ENCODE peak calls at places on chromosomes 4 and X, in ten cellular contexts. B, Z, F, C, X, R, T, K, U and E are unnamed samples.
A peak's percentile ranks its signal among the peaks of the same experiment; 100 is the strongest.

GRCh38 chrX:3066555-3066954 is 25.3 kb downstream of the ARSF start:
- DNase-seq in T (no peak), R (no peak), U (no peak), Z (no peak), B (no peak), K (no peak), F (no peak), C (no peak), X (peak; percentile 33), E (no peak)

GRCh38 chr4:5128569-5128968 is 77.3 kb downstream of the STK32B start:
- DNase-seq in C (no peak), Z (no peak), F (no peak), R (no peak), X (no peak), T (no peak), B (no peak), U (no peak), K (no peak), E (no peak)

GRCh38 chr4:118354913-118355312 is 2.1 kb upstream of the PRSS12 start:
- DNase-seq in U (no peak), K (no peak), F (no peak), C (no peak), Z (no peak), R (no peak), B (no peak), T (no peak), X (no peak), E (no peak)

GRCh38 chr4:81470456-81471327 is 1.0 kb downstream of the RASGEF1B start:
- DNase-seq in R (no peak), K (peak; percentile 80), T (peak; percentile 73), U (peak; percentile 79), C (peak; percentile 87), X (peak; percentile 59), Z (peak; percentile 45), B (peak; percentile 48), F (peak; percentile 25), E (no peak)

GRCh38 chr4:97761760-97762512 is 381.3 kb downstream of the STPG2 start:
- DNase-seq in R (no peak), C (no peak), K (no peak), X (no peak), T (no peak), U (no peak), B (no peak), F (no peak), Z (peak; percentile 15), E (no peak)

GRCh38 chrX:153765138-153766079 is 1.4 kb downstream of the PLXNB3 start:
- DNase-seq in U (peak; percentile 78), K (peak; percentile 32), T (no peak), X (peak; percentile 27), F (peak; percentile 24), R (no peak), C (peak; percentile 80), B (no peak), Z (no peak), E (no peak)

GRCh38 chr4:182562350-182562749 is 319.1 kb downstream of the TENM3 start:
- DNase-seq in X (no peak), T (no peak), U (no peak), C (no peak), Z (no peak), B (no peak), R (no peak), K (no peak), F (no peak), E (no peak)

GRCh38 chr4:4415107-4415805 is 28.4 kb downstream of the NSG1 start:
- DNase-seq in C (peak; percentile 56), B (no peak), X (no peak), F (no peak), U (peak; percentile 47), Z (no peak), K (peak; percentile 30), T (no peak), R (no peak), E (no peak)

GRCh38 chr4:124437853-124438495 is 274.6 kb downstream of the ANKRD50 start:
- DNase-seq in K (no peak), T (no peak), X (no peak), C (no peak), Z (no peak), R (no peak), F (no peak), B (no peak), U (no peak), E (no peak)

GRCh38 chr4:54233697-54234496 is 4.8 kb downstream of the PDGFRA start:
- DNase-seq in U (peak; percentile 89), Z (peak; percentile 90), X (peak; percentile 82), T (peak; percentile 77), K (peak; percentile 87), R (peak; percentile 73), F (peak; percentile 82), C (peak; percentile 92), B (peak; percentile 75), E (no peak)

GRCh38 chrX:14409341-14409740 is 120.0 kb upstream of the GLRA2 start:
- DNase-seq in C (no peak), B (no peak), T (no peak), R (no peak), K (no peak), F (no peak), X (no peak), Z (no peak), U (no peak), E (no peak)

GRCh38 chr4:166174717-166175510 is 301.9 kb downstream of the TLL1 start:
- DNase-seq in U (no peak), Z (no peak), X (no peak), F (no peak), B (no peak), R (no peak), T (no peak), K (no peak), C (no peak), E (no peak)

GRCh38 chr4:29046716-29047115 is 1673.5 kb upstream of the PCDH7 start:
- DNase-seq in U (no peak), X (no peak), Z (no peak), T (no peak), R (no peak), F (no peak), K (no peak), C (no peak), B (no peak), E (no peak)

GRCh38 chrX:145630081-145630480 is 187.5 kb upstream of the SLITRK2 start:
- DNase-seq in Z (no peak), K (no peak), T (no peak), B (no peak), X (no peak), R (no peak), U (no peak), F (no peak), C (peak; percentile 51), E (no peak)

GRCh38 chrX:70172226-70172625 is 5.1 kb upstream of the DGAT2L6 start:
- DNase-seq in R (no peak), C (no peak), X (no peak), F (no peak), K (no peak), B (no peak), U (no peak), Z (no peak), T (no peak), E (no peak)

GRCh38 chr4:19319607-19320006 is 932.1 kb upstream of the SLIT2 start:
- DNase-seq in B (no peak), C (no peak), F (no peak), X (no peak), U (no peak), K (no peak), R (no peak), T (no peak), Z (no peak), E (no peak)

GRCh38 chrX:41333744-41333993 is 293 bp upstream of the DDX3X start:
- DNase-seq in R (peak; percentile 93), B (no peak), F (no peak), X (no peak), K (no peak), U (peak; percentile 94), Z (peak; percentile 73), T (peak; percentile 51), C (no peak), E (no peak)

DNA sequence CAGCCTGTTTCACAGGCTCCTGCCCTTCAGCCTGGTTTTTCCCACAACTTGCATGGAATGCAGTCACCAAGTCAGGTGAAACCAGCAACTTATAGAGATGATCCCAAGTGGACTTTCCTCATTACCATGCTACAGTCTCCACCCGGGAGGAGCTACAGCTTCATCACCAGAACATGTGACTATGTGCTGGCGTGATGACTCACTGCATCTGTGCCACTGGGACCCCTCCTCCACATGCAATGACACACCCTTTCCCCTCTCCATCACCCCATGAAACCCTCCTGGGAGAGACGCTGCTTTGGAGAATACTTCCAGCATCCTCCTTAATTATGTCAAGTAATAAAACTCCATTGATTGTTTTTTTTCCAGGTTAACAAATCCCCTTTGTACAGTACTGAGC is 17.6 kb downstream of the QDPR start:
- DNase-seq in Z (no peak), X (no peak), R (peak; percentile 7), C (no peak), K (no peak), F (peak; percentile 22), B (no peak), T (no peak), U (no peak), E (no peak)
- H3K4me1 ChIP-seq in Z (no peaks in the 10 kb centered on the region), X (peaks cover 6% of the 10 kb centered on the region), R (peaks cover 4% of the 10 kb centered on the region), C (no peaks in the 10 kb centered on the region), K (peaks cover 11% of the 10 kb centered on the region), F (no peaks in the 10 kb centered on the region), B (peaks cover 8% of the 10 kb centered on the region), T (no peaks in the 10 kb centered on the region), U (peaks cover 15% of the 10 kb centered on the region), E (no peaks in the 10 kb centered on the region)

GRCh38 chr4:40182979-40183378 is 13.9 kb upstream of the RHOH start:
- DNase-seq in R (no peak), C (no peak), F (no peak), B (no peak), X (no peak), Z (no peak), K (no peak), U (no peak), T (no peak), E (no peak)
- H3K4me3 ChIP-seq in R (no peak overlapping the region), C (no peak overlapping the region), F (no peak overlapping the region), B (no peak overlapping the region), X (no peak overlapping the region), Z (no peak overlapping the region), K (no peak overlapping the region), U (no peak overlapping the region), T (no peak overlapping the region), E (no peak overlapping the region)

DNA sequence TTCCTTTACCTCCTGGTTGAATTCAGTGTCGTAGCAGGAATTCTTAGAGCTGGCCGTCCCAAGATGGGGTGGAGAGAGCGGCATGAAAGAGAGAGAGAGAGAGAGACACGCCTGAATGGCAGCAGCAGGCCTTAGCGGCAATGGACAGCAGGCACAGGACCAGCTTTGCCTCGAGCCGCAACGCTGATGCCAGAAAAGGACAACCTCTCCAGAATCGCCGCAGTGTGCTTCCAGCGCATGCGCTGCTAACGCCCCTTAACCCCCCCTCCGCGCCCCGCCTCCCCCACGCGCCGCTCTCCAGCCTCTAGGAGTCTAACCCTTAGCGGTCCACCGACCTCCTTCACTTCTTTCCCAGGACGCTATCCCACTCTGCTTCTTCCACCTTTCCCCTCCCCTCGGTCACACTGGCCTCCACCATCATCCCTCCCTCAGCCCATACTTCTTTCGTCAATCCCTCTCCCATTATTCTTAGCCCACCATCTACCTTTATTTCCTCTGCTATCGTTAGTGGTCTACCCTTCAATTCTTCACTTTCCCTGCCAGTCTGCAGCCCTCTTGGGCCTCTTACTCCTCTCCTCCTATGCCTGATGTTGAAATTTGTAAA is 10.5 kb upstream of the ZCCHC13 start:
- DNase-seq in K (peak; percentile 77), R (peak; percentile 46), F (peak; percentile 77), U (peak; percentile 93), B (peak; percentile 78), Z (peak; percentile 82), C (peak; percentile 89), T (peak; percentile 61), X (peak; percentile 84), E (no peak)
- H3K27me3 ChIP-seq in K (no peaks in the 10 kb centered on the region), R (no peaks in the 10 kb centered on the region), F (no peaks in the 10 kb centered on the region), U (no peaks in the 10 kb centered on the region), B (no peaks in the 10 kb centered on the region), Z (no peaks in the 10 kb centered on the region), C (no peaks in the 10 kb centered on the region), T (no peaks in the 10 kb centered on the region), X (peaks cover 5% of the 10 kb centered on the region), E (no peaks in the 10 kb centered on the region)

GRCh38 chrX:65705439-65705838 is 38.0 kb downstream of the MSN start:
- DNase-seq in Z (no peak), U (no peak), X (no peak), R (no peak), K (no peak), C (no peak), F (no peak), B (no peak), T (no peak), E (no peak)
- H3K4me1 ChIP-seq in Z (peaks cover 6% of the 10 kb centered on the region), U (peaks cover 51% of the 10 kb centered on the region), X (peaks cover 83% of the 10 kb centered on the region), R (peaks cover 23% of the 10 kb centered on the region), K (peaks cover 59% of the 10 kb centered on the region), C (peaks cover 74% of the 10 kb centered on the region), F (peaks cover 7% of the 10 kb centered on the region), B (peaks cover 96% of the 10 kb centered on the region), T (peaks cover 25% of the 10 kb centered on the region), E (no peaks in the 10 kb centered on the region)